ENCODE peak calls at places on chromosomes 3 and 15, in five cellular contexts. M, U, H, A and S are unnamed samples. For H3K9me3 and H3K4me1, the result is how much of the 10 kb centered on the place peaks cover.

GRCh38 chr3:47004369-47005211 is 25.1 kb downstream of the NBEAL2 start:
- DNase-seq in M (no peak), U (no peak), H (no peak), A (no peak), S (no peak)

GRCh38 chr3:101842245-101842934 is 6.9 kb upstream of the NFKBIZ start:
- DNase-seq in M (no peak), U (no peak), H (no peak), A (no peak), S (no peak)

GRCh38 chr3:78751266-78751665 is 1016.5 kb downstream of the ROBO1 start:
- DNase-seq in M (no peak), U (no peak), H (no peak), A (no peak), S (no peak)

GRCh38 chr3:104425416-104425815 is 941.3 kb upstream of the ALCAM start:
- DNase-seq in M (no peak), U (no peak), H (no peak), A (no peak), S (no peak)

GRCh38 chr3:14281053-14281452 is 102.4 kb downstream of the LSM3 start:
- DNase-seq in M (no peak), U (no peak), H (no peak), A (no peak), S (no peak)

GRCh38 chr15:62125763-62126162 is 39.3 kb downstream of the C2CD4B start:
- DNase-seq in M (no peak), U (no peak), H (peak), A (peak), S (peak)

GRCh38 chr3:111285691-111286090 is 214.1 kb downstream of the NECTIN3 start:
- DNase-seq in M (no peak), U (no peak), H (no peak), A (no peak), S (no peak)

GRCh38 chr3:101813817-101814440 is 34.9 kb downstream of the NXPE3 start:
- DNase-seq in M (peak), U (no peak), H (peak), A (no peak), S (peak)

GRCh38 chr3:12886106-12886679 is 44.8 kb upstream of the RPL32 start:
- DNase-seq in M (no peak), U (no peak), H (no peak), A (no peak), S (no peak)

GRCh38 chr3:122188758-122189157 is 5.3 kb downstream of the CASR start:
- DNase-seq in M (no peak), U (no peak), H (no peak), A (no peak), S (no peak)

GRCh38 chr15:68797589-68798377 is 22.9 kb downstream of the ANP32A start:
- DNase-seq in M (no peak), U (no peak), H (no peak), A (no peak), S (no peak)

GRCh38 chr15:42156266-42156922 is at the start of gene PLA2G4F:
- DNase-seq in M (no peak), U (peak), H (no peak), A (peak), S (peak)

GRCh38 chr15:90161946-90162345 is 39.2 kb upstream of the SEMA4B start:
- DNase-seq in M (no peak), U (no peak), H (no peak), A (no peak), S (no peak)

GRCh38 chr15:67708500-67708899 is 116.8 kb upstream of the SKOR1 start:
- DNase-seq in M (no peak), U (no peak), H (no peak), A (no peak), S (no peak)

GRCh38 chr15:64004059-64004458 is 42.2 kb downstream of the DAPK2 start:
- DNase-seq in M (no peak), U (no peak), H (no peak), A (no peak), S (peak)

GRCh38 chr15:64686130-64686735 is 89.2 kb downstream of the RBPMS2 start:
- DNase-seq in M (peak), U (no peak), H (peak), A (no peak), S (peak)

GRCh38 chr3:126149256-126149902 is 31.0 kb downstream of the ALDH1L1 start:
- DNase-seq in M (no peak), U (peak), H (no peak), A (peak), S (no peak)

GRCh38 chr3:77072232-77072631 is 32.3 kb downstream of the ROBO2 start:
- DNase-seq in M (no peak), U (no peak), H (no peak), A (no peak), S (no peak)

GRCh38 chr3:30245805-30246622 is 360.4 kb upstream of the TGFBR2 start:
- DNase-seq in M (no peak), U (no peak), H (no peak), A (no peak), S (no peak)

GRCh38 chr3:184234224-184234623 is 4.8 kb downstream of the VWA5B2 start:
- DNase-seq in M (no peak), U (peak), H (peak), A (peak), S (peak)

GRCh38 chr3:171383206-171384018 is 76.8 kb downstream of the TNIK start:
- DNase-seq in M (no peak), U (peak), H (peak), A (no peak), S (no peak)

GRCh38 chr3:53668872-53669271 is 174.5 kb downstream of the CACNA1D start:
- DNase-seq in M (no peak), U (no peak), H (no peak), A (no peak), S (no peak)

GRCh38 chr15:78075490-78076230 is 1.9 kb downstream of the TBC1D2B start:
- DNase-seq in M (no peak), U (peak), H (peak), A (peak), S (peak)

GRCh38 chr3:149016242-149016641 is 24.9 kb downstream of the GYG1 start:
- DNase-seq in M (no peak), U (no peak), H (no peak), A (no peak), S (no peak)

GRCh38 chr15:100663066-100663465 is 60.7 kb downstream of the ASB7 start:
- DNase-seq in M (no peak), U (no peak), H (no peak), A (no peak), S (no peak)

GRCh38 chr3:150733373-150733935 is 29.5 kb downstream of the SIAH2 start:
- DNase-seq in M (no peak), U (no peak), H (no peak), A (no peak), S (no peak)

GRCh38 chr3:29914861-29915524 is 634.1 kb downstream of the RBMS3 start:
- DNase-seq in M (no peak), U (no peak), H (peak), A (no peak), S (peak)

GRCh38 chr15:85744636-85745422 is 49.9 kb downstream of the KLHL25 start:
- DNase-seq in M (no peak), U (no peak), H (no peak), A (no peak), S (no peak)

GRCh38 chr3:23785882-23786281 is 19.9 kb upstream of the UBE2E1 start:
- DNase-seq in M (no peak), U (no peak), H (no peak), A (no peak), S (no peak)

GRCh38 chr15:32784571-32784970 is 66.8 kb downstream of the GREM1 start:
- DNase-seq in M (no peak), U (no peak), H (no peak), A (no peak), S (no peak)

GRCh38 chr3:126780666-126781065 is 76.6 kb downstream of the CHCHD6 start:
- DNase-seq in M (no peak), U (no peak), H (no peak), A (no peak), S (no peak)

GRCh38 chr3:128794067-128794768 is 68.2 kb downstream of the RAB7A start:
- DNase-seq in M (no peak), U (no peak), H (peak), A (no peak), S (peak)

GRCh38 chr3:132231633-132232032 is 85.6 kb upstream of the ACP3 start:
- DNase-seq in M (no peak), U (no peak), H (peak), A (no peak), S (peak)

GRCh38 chr3:37227870-37228549 is 53.6 kb upstream of the LRRFIP2 start:
- DNase-seq in M (no peak), U (no peak), H (no peak), A (no peak), S (no peak)

GRCh38 chr3:31114929-31115283 is 220.4 kb upstream of the GADL1 start:
- DNase-seq in M (no peak), U (no peak), H (no peak), A (no peak), S (no peak)

GRCh38 chr3:183555541-183556081 is at the start of gene KLHL6:
- DNase-seq in M (peak), U (no peak), H (no peak), A (no peak), S (no peak)

GRCh38 chr3:38147434-38147833 is 9.0 kb downstream of the MYD88 start:
- DNase-seq in M (no peak), U (no peak), H (no peak), A (no peak), S (no peak)

GRCh38 chr15:22888120-22888859 is 49.8 kb downstream of the NIPA2 start:
- DNase-seq in M (no peak), U (no peak), H (peak), A (no peak), S (peak)

GRCh38 chr3:32414527-32415202 is 23.0 kb downstream of the CMTM7 start:
- DNase-seq in M (peak), U (no peak), H (peak), A (no peak), S (no peak)

GRCh38 chr3:87069963-87070362 is 79.0 kb upstream of the VGLL3 start:
- DNase-seq in M (no peak), U (no peak), H (no peak), A (no peak), S (peak)

GRCh38 chr3:124420392-124420791 is 309.9 kb upstream of the UMPS start:
- DNase-seq in M (no peak), U (no peak), H (no peak), A (no peak), S (no peak)
- H3K4me3 ChIP-seq in M (no peak), U (no peak), H (no peak), A (no peak), S (no peak)

DNA sequence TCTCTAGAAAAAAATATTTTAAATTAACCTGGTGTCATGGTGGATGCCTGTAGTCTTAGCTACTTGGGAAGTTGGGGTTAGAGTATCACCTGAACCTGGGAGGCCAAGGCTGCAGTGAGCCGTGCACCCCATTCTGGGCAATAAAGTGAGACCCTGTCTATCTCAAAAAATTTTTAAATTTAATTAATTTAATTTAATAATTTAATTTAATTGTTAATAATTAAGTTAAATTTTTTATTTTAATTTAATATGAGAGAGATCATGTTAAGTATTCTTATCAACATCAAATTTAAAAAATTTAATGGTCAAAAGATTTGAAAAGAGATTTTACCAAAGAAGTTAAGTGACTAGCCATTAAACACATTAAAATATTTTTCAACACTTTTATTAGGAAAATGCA is 40.8 kb upstream of the FOXB1 start:
- DNase-seq in M (no peak), U (no peak), H (no peak), A (no peak), S (no peak)
- H3K9me3 ChIP-seq in M (under half), U (under half), H (under half), A (under half), S (under half)

GRCh38 chr3:187996609-187997008 is 157.3 kb upstream of the LPP start:
- DNase-seq in M (no peak), U (no peak), H (no peak), A (no peak), S (no peak)

GRCh38 chr3:187989458-187990153 is 164.4 kb upstream of the LPP start:
- DNase-seq in M (no peak), U (no peak), H (no peak), A (no peak), S (no peak)

GRCh38 chr3:187994221-187995085 is 159.5 kb upstream of the LPP start:
- DNase-seq in M (peak), U (no peak), H (peak), A (no peak), S (no peak)

GRCh38 chr3:187987919-187988318 is 166.0 kb upstream of the LPP start:
- DNase-seq in M (no peak), U (no peak), H (no peak), A (no peak), S (no peak)

DNA sequence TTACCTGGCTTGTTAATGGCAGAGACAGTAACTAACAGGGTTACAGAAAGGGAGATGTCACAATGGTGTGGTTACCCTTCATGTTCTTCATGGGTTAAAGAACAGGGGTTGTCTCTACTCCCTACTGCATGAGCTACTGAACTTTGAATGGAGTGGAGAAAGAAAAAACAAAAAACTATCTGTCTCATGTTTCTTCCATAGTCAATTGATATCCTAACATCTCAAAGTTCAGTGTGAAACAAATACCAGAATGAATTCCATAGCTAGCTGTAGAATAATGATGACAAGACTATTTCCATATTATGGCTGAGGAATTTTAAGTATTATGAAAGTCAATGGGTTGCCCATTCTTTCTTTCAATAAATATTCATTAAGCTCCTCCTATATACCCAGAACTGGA is 161.3 kb upstream of the LPP start:
- DNase-seq in M (no peak), U (no peak), H (no peak), A (no peak), S (no peak)
- H3K4me1 ChIP-seq in M (under half), U (under half), H (under half), A (under half), S (under half)

DNA sequence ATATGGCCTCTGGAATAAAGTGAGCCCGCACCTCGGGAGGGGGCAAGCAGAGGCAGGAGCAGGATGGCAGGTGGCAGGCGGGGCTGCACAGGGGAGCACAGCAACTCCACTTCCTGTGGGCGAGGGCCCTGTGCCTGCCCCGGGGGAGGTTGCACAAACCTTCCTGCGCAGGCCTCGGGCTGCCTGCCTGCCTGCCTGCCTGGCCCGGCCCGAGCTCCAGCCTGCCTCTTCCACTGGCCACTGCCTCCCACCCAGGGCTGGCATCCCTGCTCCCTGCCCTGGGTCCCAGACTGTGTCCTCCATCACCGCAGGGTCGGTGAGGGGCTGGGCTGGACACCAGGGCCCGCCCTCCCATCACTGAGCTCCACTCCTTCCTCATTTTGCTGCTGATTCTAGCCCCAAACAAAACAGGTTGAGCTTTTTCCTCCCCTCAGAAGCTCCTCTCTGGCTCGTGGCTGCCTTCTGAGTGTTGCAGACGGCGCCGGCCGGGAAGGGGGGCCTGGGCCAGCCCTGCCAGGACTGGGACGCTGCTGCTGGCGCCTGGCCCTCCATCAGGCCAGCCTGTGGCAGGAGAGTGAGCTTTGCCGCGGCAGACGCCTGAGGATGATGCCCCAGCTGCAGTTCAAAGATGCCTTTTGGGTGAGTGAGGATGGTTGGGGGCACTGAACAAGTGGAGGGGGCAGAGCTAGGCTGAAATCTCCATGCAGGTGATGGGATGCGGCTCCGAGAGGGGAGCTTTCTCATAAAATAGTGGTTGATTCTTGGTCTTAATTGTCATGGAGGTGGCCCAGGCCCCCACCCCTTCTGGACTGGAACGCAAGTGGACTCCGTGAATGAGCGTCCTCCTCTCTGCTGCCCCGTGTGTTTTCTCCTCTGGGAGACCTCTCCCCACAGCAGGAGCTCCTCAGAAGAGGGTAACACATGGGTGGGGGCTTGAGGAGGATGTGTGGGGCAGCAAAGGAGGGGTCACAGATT is at the start of gene PSTPIP1:
- DNase-seq in M (peak), U (no peak), H (no peak), A (no peak), S (no peak)
- H3K4me3 ChIP-seq in M (peak), U (peak), H (no peak), A (no peak), S (no peak)

GRCh38 chr15:25088261-25088790 is 133.5 kb downstream of the SNRPN start:
- DNase-seq in M (no peak), U (no peak), H (no peak), A (no peak), S (no peak)
- H3K9me3 ChIP-seq in M (half or more), U (half or more), H (under half), A (half or more), S (under half)

GRCh38 chr3:52532517-52532837 is 1.2 kb downstream of the NT5DC2 start:
- DNase-seq in M (no peak), U (no peak), H (peak), A (no peak), S (peak)

GRCh38 chr3:52534281-52535183 is 875 bp upstream of the NT5DC2 start:
- DNase-seq in M (no peak), U (no peak), H (peak), A (peak), S (peak)

GRCh38 chr3:52531636-52532516 is 1.8 kb downstream of the NT5DC2 start:
- DNase-seq in M (no peak), U (no peak), H (no peak), A (no peak), S (no peak)

GRCh38 chr3:52533623-52534280 is at the start of gene NT5DC2:
- DNase-seq in M (peak), U (peak), H (peak), A (peak), S (peak)

DNA sequence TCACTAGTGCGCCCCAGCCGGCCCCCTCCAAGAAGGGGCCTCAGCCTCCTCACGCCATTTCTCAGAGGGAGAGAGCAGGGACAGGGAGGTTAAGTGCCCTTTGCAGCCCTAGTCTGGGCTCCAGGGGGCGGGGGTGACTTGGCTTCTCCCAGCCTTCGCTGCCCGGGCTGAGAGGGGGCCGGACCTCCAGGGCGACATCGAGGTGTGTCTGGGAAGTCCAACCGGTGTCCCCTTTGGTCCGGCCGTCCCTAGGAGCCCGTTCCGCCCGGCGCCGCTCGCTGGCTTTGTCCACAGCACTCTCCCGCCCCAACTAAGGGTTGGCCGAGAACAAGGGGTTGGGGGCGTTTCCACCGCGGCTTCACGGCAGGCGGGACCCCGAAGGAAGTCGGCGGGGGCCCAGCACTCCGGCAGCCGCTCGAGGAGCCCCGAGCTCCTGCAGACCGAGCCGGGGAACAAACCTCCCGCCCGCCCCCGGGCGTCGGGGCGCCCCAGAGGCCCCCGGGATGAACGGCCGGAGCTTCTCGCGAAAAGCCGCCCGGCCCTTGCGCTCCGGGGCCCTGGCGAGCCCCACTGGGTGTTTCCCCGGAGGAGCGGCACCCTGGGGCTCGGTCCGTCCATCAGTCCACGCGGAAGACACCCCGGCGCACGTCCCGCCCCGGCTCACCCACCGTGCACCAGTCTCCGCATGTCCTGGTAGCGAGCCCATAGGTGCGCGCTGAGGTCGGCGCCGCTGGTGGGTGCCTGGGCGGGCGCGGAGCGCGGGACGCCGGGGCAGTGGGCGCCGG is 627 bp downstream of the NT5DC2 start:
- DNase-seq in M (no peak), U (peak), H (peak), A (peak), S (peak)
- H3K4me1 ChIP-seq in M (under half), U (under half), H (under half), A (under half), S (half or more)